ENCODE peak calls at places on chromosomes 11 and 22, in five cellular contexts. A is sigmoid colon, D is lung, W is neural progenitor cell, E is testis. Q is an unnamed sample.

GRCh38 chr11:106159846-106160245 is 82.4 kb downstream of the AASDHPPT start:
- DNase-seq in A (no peak), D (no peak), W (no peak), E (no peak), Q (no peak)

GRCh38 chr11:69374110-69374981 is 80.4 kb downstream of the MYEOV start:
- DNase-seq in A (peak), D (no peak), W (no peak), E (peak), Q (no peak)

GRCh38 chr11:41281131-41281742 is 178.2 kb downstream of the LRRC4C start:
- DNase-seq in A (no peak), D (no peak), W (no peak), E (no peak), Q (no peak)

GRCh38 chr22:49826603-49827306 is 918 bp downstream of the BRD1 start:
- DNase-seq in A (peak), D (no peak), W (peak), E (peak), Q (no peak)

GRCh38 chr22:37186228-37186996 is 1.6 kb downstream of the C1QTNF6 start:
- DNase-seq in A (peak), D (peak), W (peak), E (no peak), Q (no peak)

GRCh38 chr22:23386245-23386631 is 193.9 kb downstream of the IGLL1 start:
- DNase-seq in A (no peak), D (no peak), W (no peak), E (no peak), Q (no peak)

GRCh38 chr22:44758354-44758969 is 6.1 kb downstream of the ARHGAP8 start:
- DNase-seq in A (no peak), D (no peak), W (no peak), E (no peak), Q (no peak)

GRCh38 chr11:64650923-64651523 is 60.0 kb downstream of the SLC22A12 start:
- DNase-seq in A (no peak), D (no peak), W (peak), E (no peak), Q (no peak)

GRCh38 chr11:120131941-120132644 is 5.8 kb downstream of the TRIM29 start:
- DNase-seq in A (peak), D (no peak), W (no peak), E (no peak), Q (no peak)

GRCh38 chr22:21707677-21708076 is 27.9 kb downstream of the YPEL1 start:
- DNase-seq in A (no peak), D (no peak), W (no peak), E (no peak), Q (no peak)

GRCh38 chr11:68505596-68505995 is 45.0 kb downstream of the PPP6R3 start:
- DNase-seq in A (no peak), D (no peak), W (no peak), E (no peak), Q (no peak)

GRCh38 chr22:19691721-19692341 is 22.5 kb upstream of the SEPTIN5 start:
- DNase-seq in A (peak), D (no peak), W (peak), E (peak), Q (no peak)

GRCh38 chr11:34890089-34890488 is 26.1 kb downstream of the APIP start:
- DNase-seq in A (no peak), D (no peak), W (no peak), E (no peak), Q (no peak)
- TF ChIP-seq CTCF in A (no peak), D (no peak), W (peak), E (peak), Q (peak)

GRCh38 chr22:42700355-42700754 is 20.3 kb downstream of the A4GALT start:
- DNase-seq in A (no peak), D (no peak), W (no peak), E (no peak), Q (no peak)

GRCh38 chr22:42704896-42705295 is 15.8 kb downstream of the A4GALT start:
- DNase-seq in A (no peak), D (no peak), W (peak), E (no peak), Q (no peak)

GRCh38 chr22:42700901-42701300 is 19.8 kb downstream of the A4GALT start:
- DNase-seq in A (no peak), D (no peak), W (no peak), E (no peak), Q (no peak)

GRCh38 chr22:42701694-42702093 is 19.0 kb downstream of the A4GALT start:
- DNase-seq in A (no peak), D (no peak), W (no peak), E (no peak), Q (no peak)

DNA sequence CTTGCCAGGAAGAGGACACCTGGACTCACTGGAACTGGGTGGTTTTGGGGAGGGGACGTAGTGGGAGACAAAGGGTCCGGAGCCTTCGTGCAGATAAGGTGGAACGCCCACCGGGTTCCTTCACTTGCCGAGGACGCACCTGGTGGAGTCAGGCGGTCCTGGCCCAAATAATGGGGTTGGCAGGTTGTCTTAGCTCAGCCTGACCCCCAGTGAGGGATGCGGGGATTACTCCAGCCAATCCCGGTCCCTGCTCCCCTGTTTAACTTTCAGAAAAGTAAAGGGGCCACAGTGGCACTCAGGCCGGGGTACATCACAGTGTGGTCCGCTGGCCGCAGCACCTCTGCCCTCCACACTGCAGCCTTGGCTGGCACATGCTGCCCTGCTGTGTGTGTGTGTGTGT is 18.0 kb downstream of the A4GALT start:
- DNase-seq in A (no peak), D (no peak), W (no peak), E (no peak), Q (no peak)
- TF ChIP-seq CTCF in A (no peak), D (no peak), W (no peak), E (no peak), Q (no peak)

GRCh38 chr11:107741044-107741823 is 29.4 kb upstream of the SLN start:
- DNase-seq in A (no peak), D (peak), W (peak), E (no peak), Q (no peak)
- TF ChIP-seq CTCF in A (no peak), D (peak), W (peak), E (no peak), Q (peak)

GRCh38 chr11:2955896-2956476 is 26.8 kb upstream of the PHLDA2 start:
- DNase-seq in A (no peak), D (no peak), W (peak), E (no peak), Q (no peak)
- TF ChIP-seq CTCF in A (no peak), D (no peak), W (peak), E (no peak), Q (no peak)

GRCh38 chr22:46064966-46065666 is 85.2 kb upstream of the PPARA start:
- DNase-seq in A (peak), D (no peak), W (no peak), E (peak), Q (no peak)

GRCh38 chr22:46062971-46063631 is 86.1 kb upstream of the WNT7B start:
- DNase-seq in A (peak), D (no peak), W (no peak), E (peak), Q (no peak)

GRCh38 chr22:46063861-46064235 is 86.5 kb upstream of the PPARA start:
- DNase-seq in A (peak), D (no peak), W (no peak), E (peak), Q (no peak)

GRCh38 chr22:46065733-46066454 is 84.4 kb upstream of the PPARA start:
- DNase-seq in A (no peak), D (no peak), W (no peak), E (no peak), Q (no peak)

DNA sequence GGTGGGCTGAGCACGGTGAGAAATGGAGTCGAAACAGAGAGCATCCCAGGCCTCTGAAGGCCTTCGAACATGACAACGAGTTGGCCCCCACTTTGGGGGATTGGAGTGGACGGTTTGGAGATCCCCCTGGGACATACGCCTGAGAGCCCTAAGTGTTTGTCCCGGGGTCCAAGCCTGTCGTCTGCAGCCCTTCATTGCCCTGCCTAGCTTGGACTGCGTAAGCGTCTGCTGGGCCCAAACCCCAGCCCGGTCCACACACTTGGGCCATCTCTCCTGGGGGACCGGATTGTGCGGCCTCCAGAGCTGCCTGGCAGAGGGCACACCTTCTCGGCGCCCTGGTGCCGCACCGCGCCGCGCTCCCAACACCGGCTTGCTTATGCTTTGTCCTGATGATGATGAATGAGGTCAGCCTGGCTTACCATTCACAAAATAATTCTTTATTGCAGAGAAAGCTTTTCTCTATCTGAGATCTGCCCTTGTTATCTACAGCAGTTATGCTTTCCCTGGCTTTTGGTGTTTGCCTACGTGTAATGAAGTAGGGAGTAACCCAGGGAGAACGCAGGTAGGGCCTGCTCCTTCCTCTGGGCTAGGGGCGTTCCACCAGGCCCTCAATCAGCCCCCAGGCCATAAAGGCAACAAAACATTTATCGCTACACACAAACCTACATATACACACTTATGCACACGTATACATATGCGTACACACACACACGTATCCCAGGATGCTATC is 85.9 kb upstream of the PPARA start:
- DNase-seq in A (peak), D (no peak), W (no peak), E (peak), Q (no peak)
- TF ChIP-seq CTCF in A (no peak), D (no peak), W (no peak), E (no peak), Q (no peak)

GRCh38 chr11:9573775-9574555 is 495 bp downstream of the WEE1 start:
- DNase-seq in A (no peak), D (peak), W (peak), E (peak), Q (peak)
- TF ChIP-seq CTCF in A (no peak), D (no peak), W (no peak), E (no peak), Q (no peak)

GRCh38 chr11:78414321-78415051 is 3.1 kb downstream of the GAB2 start:
- DNase-seq in A (no peak), D (no peak), W (no peak), E (no peak), Q (no peak)
- TF ChIP-seq CTCF in A (no peak), D (peak), W (peak), E (peak), Q (peak)

GRCh38 chr11:112352907-112353306 is 92.2 kb upstream of the PLET1 start:
- DNase-seq in A (no peak), D (no peak), W (no peak), E (no peak), Q (no peak)
- TF ChIP-seq CTCF in A (no peak), D (no peak), W (no peak), E (no peak), Q (no peak)